ENCODE peak calls at places on chromosomes 3 and 15, in nine cellular contexts. J is H4; S is coronary artery; R is T-cell; F is effector CD8-positive, alpha-beta T cell; K is naive thymus-derived CD8-positive, alpha-beta T cell; N is cerebellar cortex; I is GM23338; D is activated B cell treated with CpG ODN at 0.5 μM for 24 hours. W is an unnamed sample.

GRCh38 chr3:44883999-44884431 is 9.6 kb downstream of the TGM4 start:
- DNase-seq in J (peak), S (peak), R (no peak), F (no peak), K (no peak), N (no peak), I (no peak), D (no peak), W (no peak)

GRCh38 chr3:14323401-14324223 is 78.8 kb upstream of the SLC6A6 start:
- DNase-seq in J (no peak), S (no peak), R (no peak), F (no peak), K (no peak), N (no peak), I (no peak), D (no peak), W (no peak)

GRCh38 chr15:100559330-100559729 is 30.6 kb upstream of the CERS3 start:
- DNase-seq in J (no peak), S (no peak), R (no peak), F (no peak), K (no peak), N (no peak), I (no peak), D (no peak), W (no peak)

GRCh38 chr3:37745079-37745478 is 116.6 kb upstream of the CTDSPL start:
- DNase-seq in J (no peak), S (no peak), R (no peak), F (no peak), K (no peak), N (no peak), I (no peak), D (no peak), W (no peak)

GRCh38 chr15:60324706-60325438 is 72.9 kb downstream of the ANXA2 start:
- DNase-seq in J (no peak), S (no peak), R (no peak), F (no peak), K (no peak), N (no peak), I (no peak), D (no peak), W (no peak)

GRCh38 chr3:56157693-56158092 is 310.6 kb downstream of the ERC2 start:
- DNase-seq in J (peak), S (no peak), R (no peak), F (no peak), K (no peak), N (no peak), I (no peak), D (no peak), W (no peak)

GRCh38 chr3:150607267-150608065 is 4.3 kb downstream of the SELENOT start:
- DNase-seq in J (no peak), S (no peak), R (no peak), F (no peak), K (no peak), N (no peak), I (peak), D (no peak), W (no peak)

GRCh38 chr15:85411992-85412538 is 31.7 kb downstream of the AKAP13 start:
- DNase-seq in J (no peak), S (no peak), R (no peak), F (no peak), K (no peak), N (no peak), I (no peak), D (no peak), W (no peak)

GRCh38 chr3:23461069-23461468 is 257.9 kb downstream of the UBE2E2 start:
- DNase-seq in J (no peak), S (no peak), R (no peak), F (no peak), K (no peak), N (no peak), I (no peak), D (no peak), W (no peak)

GRCh38 chr15:66253643-66254363 is at the start of gene MEGF11:
- DNase-seq in J (no peak), S (no peak), R (no peak), F (no peak), K (no peak), N (peak), I (peak), D (peak), W (no peak)

GRCh38 chr3:47577583-47578118 is 1.0 kb downstream of the CSPG5 start:
- DNase-seq in J (no peak), S (no peak), R (no peak), F (no peak), K (no peak), N (no peak), I (peak), D (no peak), W (no peak)

GRCh38 chr3:119976214-119976613 is 118.0 kb downstream of the GSK3B start:
- DNase-seq in J (no peak), S (no peak), R (no peak), F (no peak), K (no peak), N (no peak), I (no peak), D (no peak), W (no peak)

GRCh38 chr3:78855190-78855589 is 912.6 kb downstream of the ROBO1 start:
- DNase-seq in J (no peak), S (no peak), R (no peak), F (no peak), K (no peak), N (no peak), I (no peak), D (no peak), W (no peak)

GRCh38 chr15:91954211-91954804 is 100.8 kb downstream of the SLCO3A1 start:
- DNase-seq in J (no peak), S (no peak), R (no peak), F (no peak), K (no peak), N (no peak), I (no peak), D (no peak), W (no peak)

W was measured in type B pancreatic cell.